ENCODE peak calls at places on chromosomes 16 and 17, in five cellular contexts. B is body of pancreas, D is amniotic stem cell, K is NCI-H2171 treated with DMSO at 0.1 percent for 48 hours, I is endothelial cell. Y is an unnamed sample.

GRCh38 chr16:18827890-18828289 is 26.5 kb upstream of the ARL6IP1 start:
- DNase-seq in B (no peak), D (no peak), K (no peak), I (no peak), Y (no peak)

GRCh38 chr16:84367750-84368320 is 503 bp upstream of the ATP2C2 start:
- DNase-seq in B (peak), D (no peak), K (peak), I (no peak), Y (peak)

GRCh38 chr17:48500435-48501426 is 30.1 kb downstream of the HOXB1 start:
- DNase-seq in B (no peak), D (no peak), K (no peak), I (no peak), Y (no peak)

GRCh38 chr17:20302191-20302917 is 165.0 kb downstream of the LGALS9B start:
- DNase-seq in B (no peak), D (no peak), K (no peak), I (no peak), Y (no peak)

GRCh38 chr17:79186406-79186805 is 111.8 kb downstream of the ENGASE start:
- DNase-seq in B (no peak), D (no peak), K (no peak), I (no peak), Y (no peak)

GRCh38 chr17:62703269-62703775 is 75.9 kb downstream of the MRC2 start:
- DNase-seq in B (peak), D (no peak), K (no peak), I (no peak), Y (no peak)

GRCh38 chr17:63274156-63274555 is 171.9 kb downstream of the CYB561 start:
- DNase-seq in B (no peak), D (no peak), K (no peak), I (no peak), Y (no peak)

GRCh38 chr17:49565948-49566491 is 9.7 kb upstream of the NXPH3 start:
- DNase-seq in B (peak), D (no peak), K (peak), I (no peak), Y (no peak)

GRCh38 chr17:17935321-17936271 is 36.6 kb downstream of the TOM1L2 start:
- DNase-seq in B (no peak), D (peak), K (no peak), I (no peak), Y (no peak)

GRCh38 chr17:35540589-35541404 is 3.3 kb upstream of the SLFN12L start:
- DNase-seq in B (no peak), D (no peak), K (no peak), I (no peak), Y (no peak)

GRCh38 chr17:34665150-34665802 is 85.9 kb downstream of the TMEM132E start:
- DNase-seq in B (no peak), D (no peak), K (peak), I (no peak), Y (no peak)

Y was measured in iPS-NIHi11.